ENCODE peak calls at places on chromosomes 7 and 10, in four cellular contexts. M is HepG2, V is GM12878, X is K562. W is an unnamed sample.

GRCh38 chr10:110446954-110447608 is 50.6 kb upstream of the DUSP5 start:
- DNase-seq in V (no peak), M (no peak), X (peak), W (no peak)

GRCh38 chr10:110171032-110171431 is 36.4 kb upstream of the MXI1 start:
- DNase-seq in M (no peak), V (no peak), X (no peak), W (no peak)

GRCh38 chr7:31651234-31651633 is 35.8 kb upstream of the PPP1R17 start:
- DNase-seq in M (no peak), X (no peak), V (no peak), W (no peak)

GRCh38 chr7:17299477-17299991 is 1.1 kb downstream of the AHR start:
- DNase-seq in X (no peak), M (no peak), V (no peak), W (no peak)

GRCh38 chr7:97305589-97305988 is 188.1 kb downstream of the SDHAF3 start:
- DNase-seq in M (no peak), X (no peak), V (peak), W (no peak)

GRCh38 chr10:89250814-89251416 is 660 bp downstream of the LIPA start:
- DNase-seq in V (no peak), X (no peak), M (peak), W (no peak)

GRCh38 chr10:123766012-123766411 is 99.9 kb downstream of the GPR26 start:
- DNase-seq in V (no peak), M (no peak), X (no peak), W (no peak)

GRCh38 chr7:40947546-40947945 is 755.3 kb downstream of the INHBA start:
- DNase-seq in M (no peak), X (no peak), V (no peak), W (no peak)

GRCh38 chr10:37712489-37713131 is 144.8 kb downstream of the ZNF248 start:
- DNase-seq in X (no peak), V (no peak), M (no peak), W (no peak)

GRCh38 chr10:132185601-132186487 is 904 bp upstream of the DPYSL4 start:
- DNase-seq in V (no peak), M (no peak), X (peak), W (peak)

GRCh38 chr7:13262929-13263530 is 575.6 kb downstream of the ARL4A start:
- DNase-seq in V (no peak), X (peak), M (peak), W (no peak)

GRCh38 chr10:81594991-81595390 is 280.0 kb upstream of the NRG3 start:
- DNase-seq in V (no peak), M (no peak), X (no peak), W (no peak)

GRCh38 chr10:29083096-29083495 is 205.8 kb upstream of the LYZL1 start:
- DNase-seq in V (no peak), M (peak), X (no peak), W (no peak)

GRCh38 chr7:12728192-12728538 is 40.7 kb downstream of the ARL4A start:
- DNase-seq in M (no peak), X (peak), V (no peak), W (no peak)

GRCh38 chr7:111486472-111487142 is 75.7 kb downstream of the IMMP2L start:
- DNase-seq in M (peak), X (peak), V (peak), W (no peak)

GRCh38 chr7:150955519-150956394 is 22.4 kb downstream of the KCNH2 start:
- DNase-seq in V (no peak), M (no peak), X (peak), W (peak)

GRCh38 chr7:44490351-44491200 is at the start of gene NUDCD3:
- DNase-seq in V (peak), M (peak), X (peak), W (peak)

GRCh38 chr7:24757799-24758275 is 573 bp upstream of the GSDME start:
- DNase-seq in X (no peak), V (no peak), M (peak), W (no peak)

GRCh38 chr7:37756797-37757551 is 73.4 kb downstream of the GPR141 start:
- DNase-seq in V (no peak), X (peak), M (no peak), W (no peak)

GRCh38 chr7:22016547-22016946 is 70.8 kb upstream of the CDCA7L start:
- DNase-seq in V (no peak), X (no peak), M (no peak), W (no peak)

GRCh38 chr10:120838941-120839340 is 12.2 kb upstream of the WDR11 start:
- DNase-seq in V (no peak), X (no peak), M (no peak), W (no peak)

GRCh38 chr7:84021292-84021898 is 173.2 kb downstream of the SEMA3A start:
- DNase-seq in V (no peak), M (no peak), X (no peak), W (no peak)

GRCh38 chr7:126574838-126575250 is 677.9 kb downstream of the GRM8 start:
- DNase-seq in M (no peak), V (no peak), X (no peak), W (no peak)

GRCh38 chr7:98119257-98119918 is 12.7 kb downstream of the LMTK2 start:
- DNase-seq in X (no peak), M (peak), V (no peak), W (no peak)

GRCh38 chr7:108375668-108376067 is 80.6 kb downstream of the NRCAM start:
- DNase-seq in M (no peak), V (no peak), X (no peak), W (no peak)
- TF ChIP-seq TCF7 in M (no peak), V (no peak), X (no peak), W (no peak)

GRCh38 chr7:1555813-1556540 is at the start of gene TMEM184A:
- DNase-seq in M (peak), V (no peak), X (no peak), W (peak)

GRCh38 chr7:1554332-1555045 is 1.5 kb downstream of the TMEM184A start:
- DNase-seq in X (no peak), M (no peak), V (no peak), W (no peak)

GRCh38 chr7:1553513-1554210 is 2.3 kb downstream of the TMEM184A start:
- DNase-seq in X (no peak), M (no peak), V (no peak), W (no peak)

GRCh38 chr7:1557006-1557405 is 1.0 kb upstream of the TMEM184A start:
- DNase-seq in V (no peak), M (no peak), X (no peak), W (no peak)

DNA sequence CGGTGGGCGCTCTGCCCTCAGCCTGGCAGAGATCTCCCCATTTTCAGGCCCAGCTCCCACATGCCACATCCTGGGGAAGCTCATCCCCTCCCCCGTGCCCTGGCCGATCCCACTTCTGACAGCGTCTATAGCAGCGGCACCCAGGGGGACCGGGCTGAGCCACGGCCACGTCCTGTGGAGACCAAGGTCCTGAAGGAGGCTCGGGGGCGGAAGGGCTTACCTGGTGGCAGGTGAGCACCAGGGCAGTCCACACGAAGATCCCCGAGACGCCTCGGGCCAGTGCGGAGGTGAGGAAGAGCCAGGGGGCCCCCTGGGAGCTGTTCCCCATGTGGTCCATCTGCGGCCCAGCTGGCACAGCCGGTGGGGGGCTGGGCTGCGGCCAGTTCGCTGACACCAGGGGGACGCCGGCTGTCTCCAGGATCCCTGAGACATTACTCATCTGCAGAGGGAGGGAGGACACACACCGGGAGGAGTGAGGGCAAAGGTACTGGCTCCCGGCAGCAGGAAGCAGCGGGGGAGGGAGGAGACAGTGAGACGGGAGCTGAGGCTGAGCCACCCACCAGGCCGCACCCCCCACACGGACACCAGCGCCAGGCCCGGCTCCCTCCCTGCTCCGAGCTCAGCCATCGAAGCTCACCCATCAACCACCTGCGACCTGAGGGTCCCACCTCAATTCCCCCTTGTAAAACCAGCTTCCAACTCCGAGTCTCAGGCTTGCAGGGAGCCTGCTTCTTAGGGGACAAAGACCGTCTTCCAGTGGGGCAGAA is 776 bp downstream of the TMEM184A start:
- DNase-seq in M (peak), V (no peak), X (peak), W (peak)
- TF ChIP-seq ATF2 in M (no peak), V (no peak), X (no peak), W (no peak)

GRCh38 chr7:71793251-71793650 is 618.9 kb downstream of the CALN1 start:
- DNase-seq in M (no peak), X (no peak), V (no peak), W (no peak)

DNA sequence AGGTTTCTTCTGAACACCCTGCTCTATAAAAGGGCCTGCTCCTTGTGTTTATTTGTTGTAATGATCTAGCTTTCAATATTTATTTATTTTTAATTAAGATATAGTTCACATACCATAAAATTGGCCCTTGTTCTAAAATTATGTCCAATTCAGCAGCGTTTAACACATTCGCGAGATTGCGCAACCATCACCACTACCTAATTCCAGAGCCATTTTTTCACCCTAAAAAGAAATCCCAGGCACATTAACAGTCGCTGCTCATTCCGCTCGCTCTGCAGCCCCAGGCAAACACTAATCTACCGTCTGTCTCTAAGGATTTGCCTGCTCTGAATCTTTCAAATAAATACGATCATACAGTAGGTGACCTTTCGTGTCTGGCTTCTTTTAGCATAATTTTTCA is 616.8 kb downstream of the CALN1 start:
- DNase-seq in V (no peak), M (no peak), X (no peak), W (no peak)
- TF ChIP-seq TCF7 in V (no peak), M (no peak), X (no peak), W (no peak)

DNA sequence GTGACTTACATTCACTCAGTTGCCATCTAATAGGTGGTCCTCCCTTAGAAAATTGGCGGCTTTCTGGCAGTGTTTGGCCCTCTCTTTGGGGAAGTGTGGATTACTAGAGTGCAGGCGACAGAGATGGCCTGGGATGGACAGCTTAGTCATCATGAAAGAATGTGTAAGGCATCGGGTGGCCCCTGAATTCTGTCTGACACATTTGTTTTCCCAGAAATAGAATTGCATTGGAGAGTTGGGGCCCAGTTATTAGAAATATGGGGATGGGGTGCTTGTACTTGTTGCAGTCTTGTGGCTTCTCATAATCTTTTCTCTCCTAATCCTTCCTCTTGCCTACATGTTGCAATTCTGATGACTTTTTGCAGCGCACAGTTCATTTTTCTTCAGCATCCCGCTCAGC is 13.8 kb downstream of the TCF7L2 start:
- DNase-seq in X (peak), V (no peak), M (no peak), W (no peak)
- TF ChIP-seq ATF2 in X (no peak), V (no peak), M (no peak), W (no peak)

DNA sequence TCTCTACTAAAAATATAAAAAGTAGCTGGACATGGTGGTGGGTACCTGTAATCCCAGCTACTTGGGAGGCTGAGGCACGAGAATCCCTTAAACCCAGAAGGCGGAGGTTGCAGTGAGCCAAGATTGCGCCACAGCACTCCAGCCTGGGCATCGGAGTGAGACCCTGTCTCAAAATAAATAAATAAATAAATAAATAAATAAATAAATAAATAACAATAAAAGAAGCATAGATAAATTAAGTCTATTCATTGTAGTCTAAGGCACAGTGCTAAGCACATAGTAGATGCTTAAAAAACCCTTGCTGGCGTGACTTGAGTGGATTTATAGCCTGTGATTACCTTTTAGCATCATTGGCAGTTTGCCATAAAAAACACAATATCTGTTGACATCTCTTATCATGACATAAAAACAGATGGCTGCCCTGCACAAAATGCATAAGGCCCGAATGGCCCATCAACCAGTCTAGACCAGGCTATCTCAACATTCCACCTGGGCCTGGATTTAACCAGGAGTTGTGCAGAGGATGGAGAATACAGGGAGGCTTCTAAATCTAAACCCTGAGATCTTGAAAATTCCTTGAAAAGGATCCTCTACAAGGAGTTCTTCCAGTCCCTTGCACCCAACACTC is 94.9 kb downstream of the PRLHR start:
- DNase-seq in V (no peak), M (no peak), X (no peak), W (no peak)
- TF ChIP-seq TCF7 in V (no peak), M (no peak), X (no peak), W (no peak)

GRCh38 chr7:52140848-52141247 is 824.2 kb upstream of the COBL start:
- DNase-seq in X (no peak), V (no peak), M (no peak), W (no peak)

GRCh38 chr7:52135403-52135802 is 818.8 kb upstream of the COBL start:
- DNase-seq in V (no peak), M (no peak), X (no peak), W (no peak)
- TF ChIP-seq ATF2 in V (no peak), M (no peak), X (no peak), W (no peak)

GRCh38 chr7:123975049-123975448 is 50.0 kb downstream of the SPAM1 start:
- DNase-seq in M (no peak), X (no peak), V (no peak), W (no peak)

GRCh38 chr7:123977081-123977480 is 52.0 kb downstream of the SPAM1 start:
- DNase-seq in X (no peak), M (no peak), V (no peak), W (no peak)

GRCh38 chr7:123974326-123974908 is 49.4 kb downstream of the SPAM1 start:
- DNase-seq in M (no peak), V (no peak), X (no peak), W (no peak)

GRCh38 chr7:123979876-123980275 is 53.0 kb downstream of the TMEM229A start:
- DNase-seq in X (no peak), M (no peak), V (no peak), W (no peak)
- TF ChIP-seq TCF7 in X (no peak), M (no peak), V (no peak), W (no peak)

GRCh38 chr7:157000047-157000726 is 10.3 kb downstream of the MNX1 start:
- DNase-seq in X (no peak), M (no peak), V (no peak), W (peak)
- TF ChIP-seq ATF2 in X (no peak), M (no peak), V (no peak), W (no peak)